ENCODE peak calls at places on chromosome 7, in six cellular contexts. M, B, C, L, Z and Q are unnamed samples.

GRCh38 chr7:99839560-99840011 is 11.8 kb downstream of the CYP3A43 start:
- DNase-seq in B (no peak), Z (no peak), M (no peak), C (no peak), L (no peak), Q (no peak)

GRCh38 chr7:94639384-94639783 is 16.5 kb downstream of the SGCE start:
- DNase-seq in Z (no peak), C (no peak), L (no peak), M (no peak), B (no peak), Q (no peak)

GRCh38 chr7:27689045-27689877 is 26.6 kb upstream of the HIBADH start:
- DNase-seq in C (no peak), B (no peak), Z (peak; percentile 15), M (no peak), L (peak; percentile 37), Q (no peak)

GRCh38 chr7:3042301-3042700 is 1.4 kb downstream of the CARD11 start:
- DNase-seq in M (no peak), B (no peak), L (no peak), C (no peak), Z (no peak), Q (no peak)

GRCh38 chr7:131371411-131371810 is 43.7 kb downstream of the MKLN1 start:
- DNase-seq in M (no peak), C (no peak), L (no peak), Z (no peak), B (no peak), Q (no peak)

GRCh38 chr7:78510580-78511188 is 712.1 kb downstream of the PHTF2 start:
- DNase-seq in L (peak; percentile 61), M (no peak), B (no peak), C (peak; percentile 46), Z (peak; percentile 5), Q (no peak)

GRCh38 chr7:70321016-70321415 is 722.7 kb downstream of the AUTS2 start:
- DNase-seq in M (no peak), Z (no peak), B (no peak), L (no peak), C (no peak), Q (no peak)

GRCh38 chr7:30917216-30917893 is 5.7 kb downstream of the AQP1 start:
- DNase-seq in M (peak; percentile 9), Z (no peak), B (no peak), C (no peak), L (no peak), Q (no peak)

GRCh38 chr7:63065684-63066083 is 933.0 kb upstream of the ZNF722 start:
- DNase-seq in Z (no peak), M (no peak), B (no peak), C (no peak), L (no peak), Q (no peak)

GRCh38 chr7:1357601-1358271 is 101.5 kb downstream of the MICALL2 start:
- DNase-seq in C (no peak), L (no peak), Z (peak; percentile 24), M (peak; percentile 23), B (no peak), Q (no peak)

GRCh38 chr7:140212100-140212881 is 35.5 kb upstream of the KDM7A start:
- DNase-seq in M (no peak), Z (peak; percentile 58), C (no peak), B (no peak), L (peak; percentile 21), Q (no peak)

GRCh38 chr7:55020481-55020871 is 1.7 kb downstream of the EGFR start:
- DNase-seq in B (no peak), Z (no peak), L (peak; percentile 34), C (no peak), M (peak; percentile 66), Q (no peak)

GRCh38 chr7:107754642-107755041 is 10.7 kb downstream of the CBLL1 start:
- DNase-seq in B (no peak), C (no peak), Z (no peak), L (no peak), M (no peak), Q (no peak)

GRCh38 chr7:36507868-36508440 is 118.3 kb downstream of the ANLN start:
- DNase-seq in C (no peak), B (no peak), M (no peak), Z (no peak), L (no peak), Q (no peak)

GRCh38 chr7:66930341-66930740 is 9.3 kb downstream of the TMEM248 start:
- DNase-seq in C (no peak), Z (no peak), L (peak; percentile 40), M (no peak), B (no peak), Q (no peak)

GRCh38 chr7:2639994-2640830 is 8.4 kb downstream of the TTYH3 start:
- DNase-seq in B (no peak), M (no peak), C (no peak), Z (no peak), L (no peak), Q (no peak)

GRCh38 chr7:135684134-135684533 is 21.8 kb downstream of the STMP1 start:
- DNase-seq in C (peak; percentile 41), L (peak; percentile 61), B (no peak), M (no peak), Z (no peak), Q (no peak)

GRCh38 chr7:101814996-101815825 is 2.2 kb upstream of the CUX1 start:
- DNase-seq in L (peak; percentile 25), M (peak; percentile 59), B (peak; percentile 57), C (peak; percentile 55), Z (peak; percentile 70), Q (peak; percentile 40)

GRCh38 chr7:90618880-90619279 is 22.8 kb downstream of the CDK14 start:
- DNase-seq in C (no peak), Z (no peak), L (no peak), B (no peak), M (no peak), Q (no peak)

GRCh38 chr7:102393467-102393866 is 2.7 kb upstream of the PRKRIP1 start:
- DNase-seq in L (peak; percentile 67), C (no peak), M (no peak), Z (no peak), B (no peak), Q (no peak)

GRCh38 chr7:116363637-116364432 is 135.7 kb upstream of the CAV2 start:
- DNase-seq in B (no peak), M (no peak), L (no peak), C (no peak), Z (no peak), Q (no peak)

GRCh38 chr7:128056901-128057300 is 25.7 kb upstream of the LRRC4 start:
- DNase-seq in C (peak; percentile 74), M (no peak), L (peak; percentile 91), Z (no peak), B (no peak), Q (no peak)

GRCh38 chr7:87316846-87317545 is 28.5 kb upstream of the CROT start:
- DNase-seq in Z (no peak), B (no peak), M (no peak), C (peak; percentile 74), L (peak; percentile 83), Q (no peak)

GRCh38 chr7:15424468-15424867 is 137.3 kb downstream of the AGMO start:
- DNase-seq in L (peak; percentile 45), B (no peak), C (peak; percentile 13), Z (no peak), M (no peak), Q (no peak)

GRCh38 chr7:26549281-26549943 is 257.8 kb downstream of the SNX10 start:
- DNase-seq in B (no peak), M (no peak), Z (no peak), L (peak; percentile 27), C (no peak), Q (no peak)

GRCh38 chr7:81937091-81937490 is 167.2 kb upstream of the HGF start:
- DNase-seq in C (no peak), B (no peak), L (no peak), M (no peak), Z (no peak), Q (no peak)

GRCh38 chr7:152464312-152465117 is 28.7 kb upstream of the KMT2C start:
- DNase-seq in M (peak; percentile 87), B (no peak), C (peak; percentile 82), Z (peak; percentile 84), L (peak; percentile 73), Q (peak; percentile 82)

GRCh38 chr7:124497209-124497608 is 268.4 kb downstream of the GPR37 start:
- DNase-seq in M (no peak), B (no peak), C (no peak), Z (no peak), L (no peak), Q (no peak)

GRCh38 chr7:45143616-45144015 is 14.0 kb upstream of the RAMP3 start:
- DNase-seq in M (no peak), Z (no peak), B (no peak), C (peak; percentile 39), L (peak; percentile 40), Q (no peak)

GRCh38 chr7:142868188-142868811 is 13.4 kb downstream of the EPHB6 start:
- DNase-seq in C (no peak), B (no peak), L (no peak), M (no peak), Z (no peak), Q (no peak)

GRCh38 chr7:136293272-136293671 is 316.1 kb upstream of the MTPN start:
- DNase-seq in C (no peak), M (no peak), B (no peak), Z (no peak), L (no peak), Q (no peak)

GRCh38 chr7:55382251-55382650 is 17.1 kb downstream of the LANCL2 start:
- DNase-seq in Z (no peak), B (no peak), M (no peak), L (no peak), C (no peak), Q (no peak)